ENCODE peak calls at places on chromosomes 11 and 22, in six cellular contexts. V, B, X, C, T and S are unnamed samples.

GRCh38 chr11:65316979-65317786 is 2.5 kb downstream of the CDC42EP2 start:
- DNase-seq in B (peak), X (no peak), C (no peak), V (no peak), T (peak), S (peak)

GRCh38 chr11:65169164-65169641 is 830 bp upstream of the SPDYC start:
- DNase-seq in T (no peak), B (no peak), V (peak), C (no peak), X (no peak), S (no peak)

GRCh38 chr11:74702383-74703007 is 28.7 kb downstream of the CHRDL2 start:
- DNase-seq in X (peak), B (peak), V (peak), T (peak), C (no peak), S (peak)

GRCh38 chr11:69817265-69818236 is 1.7 kb downstream of the FGF3 start:
- DNase-seq in T (no peak), X (peak), B (peak), C (no peak), V (peak), S (peak)

GRCh38 chr11:85196955-85197354 is 430.2 kb downstream of the DLG2 start:
- DNase-seq in X (no peak), T (no peak), C (no peak), V (no peak), B (no peak), S (no peak)

GRCh38 chr11:368414-369335 is 624 bp upstream of the B4GALNT4 start:
- DNase-seq in T (peak), V (peak), C (no peak), X (peak), B (no peak), S (peak)

GRCh38 chr11:17703951-17704350 is 15.4 kb upstream of the MYOD1 start:
- DNase-seq in C (peak), X (no peak), V (peak), T (no peak), B (no peak), S (no peak)

GRCh38 chr11:13013054-13013488 is 4.0 kb downstream of the RASSF10 start:
- DNase-seq in V (no peak), C (peak), T (no peak), B (no peak), X (no peak), S (peak)

GRCh38 chr11:23272095-23272494 is 411.8 kb upstream of the CCDC179 start:
- DNase-seq in X (no peak), B (no peak), T (no peak), V (no peak), C (no peak), S (no peak)

GRCh38 chr22:37930270-37930951 is 23.0 kb downstream of the C22orf23 start:
- DNase-seq in B (no peak), C (no peak), T (no peak), X (peak), V (peak), S (peak)

GRCh38 chr11:28245131-28245530 is 136.9 kb downstream of the METTL15 start:
- DNase-seq in B (no peak), C (no peak), T (no peak), X (no peak), V (no peak), S (no peak)

GRCh38 chr11:130725417-130726233 is 190.7 kb downstream of the SNX19 start:
- DNase-seq in C (no peak), V (no peak), B (no peak), X (no peak), T (no peak), S (no peak)

GRCh38 chr11:61037694-61038093 is 64.6 kb upstream of the CD5 start:
- DNase-seq in B (no peak), X (no peak), T (no peak), C (no peak), V (no peak), S (no peak)

GRCh38 chr11:64874308-64874707 is 4.1 kb downstream of the EHD1 start:
- DNase-seq in X (no peak), C (no peak), V (no peak), B (no peak), T (no peak), S (no peak)

DNA sequence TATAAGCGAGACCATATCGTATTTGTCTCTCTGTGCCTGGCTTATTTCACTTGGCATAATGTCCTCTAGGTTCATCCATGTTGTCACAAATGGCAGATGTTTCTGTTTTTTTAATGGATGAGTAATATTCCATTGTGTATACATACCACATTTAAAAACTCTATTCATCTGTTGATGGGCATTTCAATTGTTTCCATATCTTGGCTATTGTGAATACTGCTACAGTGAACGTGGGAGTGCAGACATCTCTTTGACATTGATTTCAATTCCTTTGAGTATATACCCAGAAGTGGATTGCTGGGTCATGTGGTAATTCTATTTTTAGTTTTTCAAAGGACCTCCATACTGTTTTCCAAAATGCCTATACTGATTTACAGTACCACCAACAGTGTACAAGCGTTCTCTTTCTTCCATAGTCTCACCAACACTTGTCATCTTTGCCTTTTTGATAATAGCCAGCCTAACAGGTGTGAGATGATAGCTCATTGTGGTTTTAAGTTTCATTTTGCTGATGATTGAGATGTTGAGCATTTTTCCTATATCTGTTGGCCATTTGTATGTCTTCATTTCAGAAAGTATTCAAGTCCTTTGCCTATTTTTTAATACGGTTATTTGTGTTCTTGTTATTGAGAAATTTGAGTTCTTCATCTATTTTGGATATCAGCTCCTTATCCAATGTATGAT is 194.7 kb upstream of the E2F8 start:
- DNase-seq in T (no peak), V (no peak), B (no peak), C (no peak), X (no peak), S (no peak)
- H3K4me3 ChIP-seq in T (no peak), V (no peak), B (no peak), C (no peak), X (no peak), S (no peak)

DNA sequence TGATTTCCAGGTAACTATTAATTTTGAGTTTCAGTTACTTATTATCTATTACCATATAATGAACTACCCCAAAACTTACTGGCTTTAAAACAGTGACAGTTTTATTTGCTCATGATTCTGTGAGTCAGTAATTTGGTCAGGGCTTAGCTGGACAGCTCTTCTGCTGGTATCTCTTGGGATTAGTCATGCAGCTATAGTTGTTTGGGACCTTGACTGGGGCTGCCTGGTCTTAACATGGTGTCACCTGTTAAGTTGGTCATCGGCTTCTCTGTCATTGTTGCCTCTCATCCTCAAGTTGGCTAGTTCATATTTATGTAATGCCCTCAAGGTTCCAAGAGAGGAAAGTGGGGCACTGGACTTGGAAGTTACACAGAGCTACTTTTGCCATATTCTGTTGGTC is 177.5 kb downstream of the TMEM135 start:
- DNase-seq in B (no peak), C (no peak), X (no peak), T (no peak), V (no peak), S (no peak)
- TF ChIP-seq CHD2 in B (no peak), C (no peak), X (no peak), T (no peak), V (no peak), S (no peak)

GRCh38 chr22:46056169-46057041 is 79.4 kb upstream of the WNT7B start:
- DNase-seq in C (no peak), B (no peak), V (no peak), X (peak), T (no peak), S (no peak)

GRCh38 chr22:46055851-46056168 is 78.8 kb upstream of the WNT7B start:
- DNase-seq in X (no peak), V (no peak), B (no peak), C (no peak), T (no peak), S (no peak)

GRCh38 chr22:46057762-46058420 is 80.9 kb upstream of the WNT7B start:
- DNase-seq in T (no peak), X (peak), C (peak), V (no peak), B (no peak), S (no peak)

GRCh38 chr22:46058591-46059519 is 81.9 kb upstream of the WNT7B start:
- DNase-seq in V (no peak), X (peak), T (no peak), C (no peak), B (no peak), S (no peak)

GRCh38 chr22:46057206-46057605 is 80.2 kb upstream of the WNT7B start:
- DNase-seq in X (no peak), V (no peak), C (no peak), B (no peak), T (no peak), S (no peak)
- H3K4me3 ChIP-seq in X (peak), V (no peak), C (peak), B (no peak), T (no peak), S (no peak)

GRCh38 chr22:45549739-45550138 is 47.1 kb downstream of the FBLN1 start:
- DNase-seq in V (no peak), C (no peak), T (no peak), X (no peak), B (no peak), S (no peak)
- TF ChIP-seq CHD2 in V (no peak), C (no peak), T (no peak), X (no peak), B (no peak), S (no peak)

GRCh38 chr22:46074771-46075551 is 75.4 kb upstream of the PPARA start:
- DNase-seq in X (no peak), V (no peak), B (no peak), C (no peak), T (no peak), S (no peak)

GRCh38 chr22:46073683-46074504 is 76.4 kb upstream of the PPARA start:
- DNase-seq in X (no peak), V (no peak), C (no peak), B (no peak), T (no peak), S (no peak)

GRCh38 chr22:46071451-46072029 is 78.8 kb upstream of the PPARA start:
- DNase-seq in X (peak), T (no peak), B (peak), V (no peak), C (no peak), S (peak)

GRCh38 chr22:46072030-46072881 is 78.1 kb upstream of the PPARA start:
- DNase-seq in V (no peak), C (no peak), B (peak), T (no peak), X (no peak), S (no peak)

GRCh38 chr22:46072981-46073682 is 77.2 kb upstream of the PPARA start:
- DNase-seq in X (no peak), C (no peak), V (no peak), T (no peak), B (no peak), S (no peak)
- H3K4me3 ChIP-seq in X (peak), C (peak), V (no peak), T (no peak), B (peak), S (peak)